ENCODE peak calls at places on chromosomes 4 and X, in ten cellular contexts. M is colonic mucosa, R is Panc1, G is IMR-90, Y is OCI-LY7, J is endothelial cell of umbilical vein, U is cardiac muscle cell, E is right lobe of liver, F is fibroblast of mammary gland, L is neural progenitor cell. I is an unnamed sample.

GRCh38 chr4:47954245-47954644 is 39.9 kb upstream of the NFXL1 start:
- DNase-seq in M (no peak), R (no peak), G (no peak), Y (no peak), J (no peak), U (no peak), E (no peak), F (no peak), L (no peak), I (no peak)

GRCh38 chrX:52337410-52337809 is 31.4 kb upstream of the XAGE2 start:
- DNase-seq in M (no peak), R (no peak), G (no peak), Y (no peak), J (no peak), U (no peak), E (no peak), F (no peak), L (no peak), I (no peak)

GRCh38 chrX:109902665-109903064 is 100.2 kb upstream of the TMEM164 start:
- DNase-seq in M (no peak), R (no peak), G (peak), Y (no peak), J (no peak), U (peak), E (no peak), F (peak), L (no peak), I (no peak)

GRCh38 chrX:55161581-55161980 is 58.6 kb upstream of the PAGE5 start:
- DNase-seq in M (no peak), R (no peak), G (no peak), Y (no peak), J (no peak), U (peak), E (no peak), F (peak), L (peak), I (no peak)

GRCh38 chr4:107317596-107317995 is 281.5 kb upstream of the DKK2 start:
- DNase-seq in M (no peak), R (no peak), G (no peak), Y (no peak), J (no peak), U (no peak), E (no peak), F (peak), L (no peak), I (no peak)

GRCh38 chrX:11533211-11533651 is 132.5 kb downstream of the ARHGAP6 start:
- DNase-seq in M (no peak), R (peak), G (peak), Y (peak), J (peak), U (peak), E (no peak), F (peak), L (peak), I (peak)

GRCh38 chr4:85681194-85681803 is 206.3 kb downstream of the ARHGAP24 start:
- DNase-seq in M (peak), R (peak), G (peak), Y (peak), J (no peak), U (peak), E (no peak), F (peak), L (no peak), I (peak)

GRCh38 chr4:187547281-187547680 is 448.3 kb upstream of the ZFP42 start:
- DNase-seq in M (no peak), R (no peak), G (no peak), Y (no peak), J (no peak), U (no peak), E (no peak), F (no peak), L (no peak), I (no peak)

GRCh38 chr4:83107636-83108035 is 6.9 kb downstream of the PLAC8 start:
- DNase-seq in M (no peak), R (no peak), G (no peak), Y (no peak), J (no peak), U (no peak), E (no peak), F (no peak), L (no peak), I (no peak)

GRCh38 chr4:183348706-183349659 is 26.8 kb upstream of the CLDN24 start:
- DNase-seq in M (no peak), R (no peak), G (peak), Y (no peak), J (peak), U (peak), E (no peak), F (peak), L (no peak), I (peak)

GRCh38 chr4:177554966-177555574 is 112.8 kb upstream of the AGA start:
- DNase-seq in M (peak), R (peak), G (peak), Y (peak), J (peak), U (peak), E (no peak), F (peak), L (peak), I (peak)

GRCh38 chrX:1521459-1521956 is 15.5 kb downstream of the P2RY8 start:
- DNase-seq in M (no peak), R (no peak), G (no peak), Y (peak), J (no peak), U (no peak), E (no peak), F (no peak), L (no peak), I (no peak)

GRCh38 chr4:163344147-163345050 is 707 bp downstream of the NPY5R start:
- DNase-seq in M (no peak), R (no peak), G (no peak), Y (no peak), J (no peak), U (peak), E (peak), F (no peak), L (peak), I (no peak)

GRCh38 chrX:22365460-22365859 is 92.7 kb downstream of the CBLL2 start:
- DNase-seq in M (no peak), R (peak), G (peak), Y (no peak), J (peak), U (peak), E (no peak), F (peak), L (no peak), I (no peak)

GRCh38 chr4:4491396-4491893 is 50.4 kb downstream of the STX18 start:
- DNase-seq in M (no peak), R (no peak), G (no peak), Y (peak), J (no peak), U (no peak), E (no peak), F (no peak), L (no peak), I (no peak)

GRCh38 chr4:101238706-101239105 is 108.6 kb downstream of the PPP3CA start:
- DNase-seq in M (no peak), R (no peak), G (peak), Y (no peak), J (peak), U (peak), E (no peak), F (peak), L (no peak), I (no peak)

GRCh38 chrX:69214463-69214862 is 49.2 kb upstream of the PJA1 start:
- DNase-seq in M (no peak), R (no peak), G (no peak), Y (no peak), J (no peak), U (no peak), E (no peak), F (no peak), L (no peak), I (no peak)
- TF ChIP-seq CTCF in M (no peak), R (no peak), G (no peak), Y (no peak), J (no peak), U (no peak), E (no peak), F (no peak), L (no peak), I (no peak)

DNA sequence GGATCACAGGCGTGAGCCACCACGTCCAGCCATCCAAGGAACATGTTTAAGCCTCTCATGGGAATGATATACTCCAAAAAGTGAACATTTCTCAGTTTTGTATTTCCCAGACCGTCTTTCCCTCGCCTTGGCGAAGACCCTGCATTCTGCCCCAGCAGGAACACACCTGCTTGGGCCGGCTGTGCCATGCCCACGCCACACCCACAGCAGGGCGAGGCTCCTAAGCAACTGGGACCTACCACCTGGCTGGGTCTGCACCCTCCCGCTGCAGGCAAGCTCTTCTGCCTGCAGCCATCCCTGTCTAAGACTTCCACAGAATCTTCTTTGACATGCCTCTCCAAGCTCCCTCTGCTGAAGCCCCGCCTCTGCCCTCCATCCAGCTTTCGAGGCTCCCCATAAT is 3.6 kb downstream of the CCNQ start:
- DNase-seq in M (no peak), R (no peak), G (no peak), Y (no peak), J (no peak), U (no peak), E (no peak), F (no peak), L (no peak), I (no peak)
- H3K4me3 ChIP-seq in M (no peak), R (no peak), G (no peak), Y (no peak), J (no peak), U (no peak), E (no peak), F (no peak), L (no peak), I (no peak)

GRCh38 chrX:43350935-43351334 is 305.2 kb upstream of the MAOA start:
- DNase-seq in M (no peak), R (no peak), G (no peak), Y (no peak), J (no peak), U (no peak), E (no peak), F (no peak), L (no peak), I (no peak)

GRCh38 chrX:43345166-43345565 is 310.9 kb upstream of the MAOA start:
- DNase-seq in M (no peak), R (no peak), G (no peak), Y (no peak), J (no peak), U (no peak), E (no peak), F (no peak), L (no peak), I (no peak)

DNA sequence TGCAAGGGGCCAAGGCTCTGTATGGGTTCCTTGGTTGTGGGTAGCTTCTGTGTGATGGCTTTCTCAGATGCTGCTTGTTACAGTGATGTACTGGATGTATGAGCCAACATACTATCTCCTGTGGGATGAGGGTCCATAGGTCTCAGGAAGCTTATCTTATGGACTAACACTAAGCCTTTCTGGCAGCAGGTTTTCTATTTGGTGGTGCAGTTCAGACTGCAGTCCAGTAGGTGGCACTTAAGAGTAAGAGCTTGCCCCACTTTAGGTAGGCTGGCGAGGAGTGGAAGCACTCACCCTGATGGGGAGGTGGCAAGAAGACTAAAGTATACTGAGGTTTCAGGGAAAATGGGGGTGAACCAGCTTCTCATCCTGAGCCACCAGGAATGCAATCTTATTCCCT is 306.7 kb upstream of the MAOA start:
- DNase-seq in M (peak), R (peak), G (peak), Y (peak), J (peak), U (peak), E (no peak), F (peak), L (peak), I (no peak)
- TF ChIP-seq CTCF in M (peak), R (peak), G (peak), Y (peak), J (peak), U (peak), E (peak), F (peak), L (peak), I (peak)

GRCh38 chr4:13313856-13314255 is 170.3 kb downstream of the RAB28 start:
- DNase-seq in M (no peak), R (no peak), G (no peak), Y (no peak), J (no peak), U (no peak), E (no peak), F (peak), L (no peak), I (peak)
- H3K4me3 ChIP-seq in M (no peak), R (no peak), G (no peak), Y (no peak), J (no peak), U (no peak), E (no peak), F (no peak), L (no peak), I (no peak)

GRCh38 chrX:133249659-133250058 is 31.5 kb upstream of the TFDP3 start:
- DNase-seq in M (no peak), R (no peak), G (no peak), Y (no peak), J (no peak), U (peak), E (no peak), F (peak), L (no peak), I (no peak)
- TF ChIP-seq CTCF in M (no peak), R (no peak), G (peak), Y (no peak), J (no peak), U (no peak), E (peak), F (peak), L (no peak), I (no peak)

DNA sequence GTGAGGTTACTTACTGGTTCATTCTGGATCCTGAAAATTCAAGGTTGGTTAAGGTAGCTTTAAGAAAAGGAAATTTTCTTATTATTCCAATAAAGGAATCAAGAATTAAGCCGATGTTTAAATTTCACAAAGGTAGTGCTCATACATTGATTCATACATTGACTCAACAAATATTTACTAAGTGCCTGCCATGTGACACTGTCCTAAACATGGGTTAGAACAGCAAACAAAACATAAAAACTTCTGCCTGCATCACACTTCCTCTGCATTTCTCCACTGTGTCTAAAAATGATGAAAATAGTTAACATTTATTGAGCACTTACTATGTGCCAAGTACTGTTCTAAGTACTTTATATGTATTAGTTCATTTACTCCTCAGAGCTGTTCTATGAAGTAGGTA is 75.7 kb downstream of the RASL11B start:
- DNase-seq in M (no peak), R (no peak), G (no peak), Y (no peak), J (no peak), U (no peak), E (no peak), F (no peak), L (no peak), I (no peak)
- H3K4me3 ChIP-seq in M (no peak), R (no peak), G (no peak), Y (no peak), J (no peak), U (no peak), E (no peak), F (no peak), L (no peak), I (no peak)

DNA sequence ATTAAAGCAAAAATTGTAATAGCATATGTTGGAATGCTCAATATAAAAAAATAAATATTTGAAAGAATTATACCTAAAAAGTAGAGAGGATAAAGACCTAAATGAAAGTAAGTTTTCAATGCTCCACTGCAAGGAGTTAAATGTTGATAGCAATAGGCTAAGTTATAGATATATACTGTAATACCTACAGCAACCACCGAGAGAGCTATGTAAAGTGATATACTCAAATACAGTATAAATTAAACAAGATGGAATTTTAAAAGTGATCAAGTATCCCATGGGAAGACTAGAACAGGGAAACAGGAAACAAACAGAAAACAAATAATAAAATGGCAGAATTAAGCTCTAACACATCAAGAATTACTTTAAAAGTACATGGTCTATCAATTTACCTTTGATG is 73.9 kb downstream of the CASP3 start:
- DNase-seq in M (no peak), R (no peak), G (no peak), Y (peak), J (peak), U (no peak), E (no peak), F (no peak), L (no peak), I (no peak)
- TF ChIP-seq CTCF in M (no peak), R (no peak), G (no peak), Y (peak), J (no peak), U (no peak), E (no peak), F (no peak), L (no peak), I (no peak)

I was measured in HFF-Myc.